ENCODE peak calls at places on chromosomes 4 and X, in five cellular contexts. G, K, F, I and N are unnamed samples.

GRCh38 chrX:22134681-22135080 is 102.6 kb downstream of the PHEX start:
- DNase-seq in I (peak; percentile 82), G (no peak), F (no peak), K (peak; percentile 39), N (no peak)

GRCh38 chr4:176443117-176443516 is 123.4 kb downstream of the SPCS3 start:
- DNase-seq in I (peak; percentile 92), F (no peak), G (no peak), K (no peak), N (no peak)

GRCh38 chrX:103063918-103064434 is at the start of gene BEX1:
- DNase-seq in I (peak; percentile 69), K (peak; percentile 81), F (no peak), G (peak; percentile 80), N (peak; percentile 73)

GRCh38 chr4:82381235-82381634 is 7.4 kb upstream of the HNRNPD start:
- DNase-seq in G (no peak), K (no peak), F (no peak), I (no peak), N (no peak)

GRCh38 chr4:8907596-8908205 is 36.1 kb upstream of the HMX1 start:
- DNase-seq in K (no peak), G (no peak), F (no peak), I (no peak), N (no peak)

GRCh38 chrX:120790118-120790517 is 85.5 kb downstream of the CT47B1 start:
- DNase-seq in G (peak; percentile 71), F (peak; percentile 86), K (peak; percentile 83), I (peak; percentile 79), N (peak; percentile 78)

GRCh38 chr4:55396305-55397023 is 707 bp downstream of the TMEM165 start:
- DNase-seq in I (peak; percentile 73), G (peak; percentile 73), K (peak; percentile 76), F (peak; percentile 21), N (peak; percentile 83)

GRCh38 chr4:140144050-140144449 is 9.9 kb downstream of the MAML3 start:
- DNase-seq in I (no peak), K (no peak), G (no peak), F (no peak), N (no peak)

GRCh38 chr4:182878633-182879495 is 38.3 kb downstream of the DCTD start:
- DNase-seq in F (no peak), G (no peak), K (no peak), I (no peak), N (no peak)

GRCh38 chr4:159460408-159460807 is 357.5 kb downstream of the RAPGEF2 start:
- DNase-seq in K (no peak), F (no peak), I (no peak), G (no peak), N (no peak)

GRCh38 chrX:31215277-31215815 is 143.5 kb upstream of the FTHL17 start:
- DNase-seq in G (no peak), K (no peak), F (no peak), I (no peak), N (no peak)

GRCh38 chr4:26360273-26360672 is 39.5 kb downstream of the RBPJ start:
- DNase-seq in I (no peak), G (no peak), F (no peak), K (no peak), N (no peak)

GRCh38 chr4:140556372-140557085 is 12.2 kb downstream of the UCP1 start:
- DNase-seq in I (no peak), K (no peak), F (peak; percentile 87), G (peak; percentile 30), N (no peak)

GRCh38 chr4:85929926-85930325 is 429.9 kb downstream of the MAPK10 start:
- DNase-seq in F (no peak), G (peak; percentile 68), K (peak; percentile 40), I (peak; percentile 6), N (peak; percentile 74)

GRCh38 chr4:123092603-123093002 is 170.2 kb upstream of the NUDT6 start:
- DNase-seq in G (peak; percentile 21), K (no peak), F (no peak), I (no peak), N (no peak)

GRCh38 chr4:185106353-185106752 is 36.7 kb upstream of the SLC25A4 start:
- DNase-seq in I (no peak), F (no peak), G (peak; percentile 26), K (no peak), N (no peak)

GRCh38 chr4:55868691-55869090 is 15.2 kb downstream of the EXOC1 start:
- DNase-seq in F (no peak), K (no peak), G (no peak), I (peak; percentile 32), N (no peak)

GRCh38 chr4:183229397-183229796 is 90.7 kb downstream of the CLDN22 start:
- DNase-seq in F (no peak), I (peak; percentile 32), G (no peak), K (no peak), N (no peak)

GRCh38 chr4:138645289-138645688 is 370.3 kb upstream of the NOCT start:
- DNase-seq in G (no peak), I (peak; percentile 37), K (no peak), F (no peak), N (no peak)

GRCh38 chr4:110124721-110125120 is 73.7 kb downstream of the ELOVL6 start:
- DNase-seq in F (no peak), I (no peak), K (no peak), G (no peak), N (no peak)

GRCh38 chr4:110128092-110128989 is 70.1 kb downstream of the ELOVL6 start:
- DNase-seq in K (no peak), F (no peak), G (no peak), I (no peak), N (no peak)

GRCh38 chr4:110130578-110131358 is 67.6 kb downstream of the ELOVL6 start:
- DNase-seq in K (no peak), G (no peak), F (no peak), I (no peak), N (no peak)

GRCh38 chr4:110132822-110133719 is 65.3 kb downstream of the ELOVL6 start:
- DNase-seq in K (peak; percentile 21), G (no peak), I (no peak), F (no peak), N (no peak)

GRCh38 chr4:110129544-110129943 is 68.9 kb downstream of the ELOVL6 start:
- DNase-seq in K (no peak), G (no peak), F (no peak), I (no peak), N (no peak)
- H2AFZ ChIP-seq in K (no peak overlapping the region), G (no peak overlapping the region), F (no peak overlapping the region), I (no peak overlapping the region), N (no peak overlapping the region)

GRCh38 chr4:179128299-179128698 is 1686.1 kb upstream of the AGA start:
- DNase-seq in I (no peak), G (no peak), F (no peak), K (no peak), N (no peak)
- TF ChIP-seq EZH2phosphoT487 in I (no peak), G (no peak), F (no peak), K (no peak), N (no peak)

DNA sequence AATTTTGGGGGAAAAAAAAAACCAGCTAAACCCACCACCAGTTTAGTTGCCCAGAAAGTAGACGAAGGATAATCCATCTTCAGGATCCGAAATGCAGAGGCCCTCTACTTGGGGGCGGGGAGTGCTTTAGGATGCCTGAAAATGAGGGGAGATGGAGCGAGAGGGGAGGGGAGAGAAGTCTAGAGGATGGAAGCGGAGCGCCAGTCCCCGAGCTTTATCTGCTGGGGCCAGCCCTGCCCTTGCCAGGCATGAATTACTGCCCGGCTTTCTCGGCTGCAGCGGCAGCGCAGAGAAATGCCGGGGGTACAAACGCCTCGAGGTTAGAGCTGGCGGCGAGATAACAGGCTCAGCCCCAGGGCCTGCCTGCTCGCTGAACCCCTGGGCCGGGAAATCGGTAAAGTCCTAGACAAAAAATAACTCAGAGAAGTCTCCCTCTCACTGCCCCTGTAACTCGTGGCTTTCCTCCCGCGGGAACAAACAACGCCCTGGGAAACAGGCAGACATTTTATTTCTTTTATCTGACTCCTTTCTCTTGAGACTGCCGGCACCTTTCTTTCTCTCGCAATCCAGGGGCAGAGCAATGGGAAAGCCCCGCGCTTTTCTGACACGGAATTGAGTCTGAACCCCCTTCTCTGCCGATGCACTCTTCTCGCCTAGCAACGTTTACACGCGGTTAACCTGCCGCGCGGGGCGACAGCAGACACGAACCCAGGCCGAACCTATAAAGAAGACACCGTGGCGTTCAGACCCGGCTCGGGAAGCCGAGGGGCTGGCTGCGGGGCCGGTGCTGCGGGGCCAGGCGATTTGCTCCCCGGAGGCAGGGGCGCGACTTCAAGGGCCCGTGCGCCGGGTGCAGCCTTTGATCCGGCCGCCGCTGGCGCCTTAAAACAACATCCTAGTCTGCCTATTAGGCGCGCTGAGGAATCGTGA is 3.1 kb upstream of the MSX1 start:
- DNase-seq in K (peak; percentile 54), F (no peak), G (peak; percentile 69), I (peak; percentile 55), N (peak; percentile 75)
- H2AFZ ChIP-seq in K (peak overlapping the region; percentile 49), F (no peak overlapping the region), G (no peak overlapping the region), I (peak overlapping the region; percentile 98), N (no peak overlapping the region)

DNA sequence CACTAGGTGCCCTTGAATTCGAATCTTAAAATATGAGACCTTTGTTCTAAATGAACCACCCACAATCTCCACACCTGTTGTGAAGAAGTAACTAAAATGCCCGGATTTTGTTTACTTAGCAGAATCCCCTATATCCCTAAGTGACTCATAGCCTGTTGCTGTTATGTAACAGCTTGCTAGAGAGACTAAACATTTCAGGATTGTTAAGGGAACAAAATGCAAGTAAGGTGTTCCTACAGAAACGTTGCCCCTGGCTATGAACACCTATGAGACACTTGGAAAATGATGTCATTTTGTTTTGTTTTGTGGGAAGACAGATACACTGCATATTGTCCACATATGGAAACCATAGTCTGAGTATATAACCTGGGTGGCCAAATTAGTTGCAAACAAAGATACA is 24.2 kb upstream of the MXRA5 start:
- DNase-seq in G (no peak), F (no peak), K (no peak), I (no peak), N (no peak)
- TF ChIP-seq EZH2phosphoT487 in G (no peak), F (no peak), K (no peak), I (no peak), N (no peak)

GRCh38 chr4:133154725-133155124 is 5.6 kb downstream of the PCDH10 start:
- DNase-seq in G (peak; percentile 43), I (peak; percentile 59), K (peak; percentile 57), F (peak; percentile 30), N (peak; percentile 42)

GRCh38 chr4:133156556-133156955 is 7.5 kb downstream of the PCDH10 start:
- DNase-seq in K (no peak), I (no peak), G (no peak), F (no peak), N (no peak)

GRCh38 chr4:133156096-133156495 is 7.0 kb downstream of the PCDH10 start:
- DNase-seq in K (no peak), G (no peak), I (no peak), F (no peak), N (peak; percentile 29)

GRCh38 chr4:133160853-133161252 is 11.8 kb downstream of the PCDH10 start:
- DNase-seq in I (no peak), F (no peak), K (no peak), G (no peak), N (no peak)

GRCh38 chr4:133157460-133158160 is 8.5 kb downstream of the PCDH10 start:
- DNase-seq in G (no peak), F (no peak), I (no peak), K (no peak), N (no peak)
- H2AFZ ChIP-seq in G (no peak overlapping the region), F (no peak overlapping the region), I (no peak overlapping the region), K (no peak overlapping the region), N (no peak overlapping the region)